ENCODE peak calls at places on chromosomes 11 and 22, in nine cellular contexts. W, U, A, K, H, S, M, Y and N are unnamed samples.
A peak's percentile ranks its signal among the peaks of the same experiment; 100 is the strongest.

GRCh38 chr11:67468056-67468455 is 995 bp downstream of the TMEM134 start:
- DNase-seq in K (peak; percentile 66), A (no peak), H (no peak), Y (no peak), M (no peak), S (no peak), U (peak; percentile 82), W (peak; percentile 96), N (peak; percentile 95)

GRCh38 chr22:21100149-21101032 is 54.6 kb downstream of the LRRC74B start:
- DNase-seq in S (no peak), W (no peak), Y (no peak), A (no peak), M (peak; percentile 8), K (no peak), H (peak; percentile 38), U (no peak), N (no peak)

GRCh38 chr11:13108416-13108815 is 99.3 kb downstream of the RASSF10 start:
- DNase-seq in A (no peak), H (no peak), U (no peak), K (no peak), M (no peak), S (no peak), Y (no peak), W (no peak), N (no peak)

GRCh38 chr11:123590296-123590912 is 64.0 kb downstream of the SCN3B start:
- DNase-seq in H (peak; percentile 53), S (no peak), W (peak; percentile 91), K (no peak), U (peak; percentile 96), A (no peak), M (no peak), Y (no peak), N (peak; percentile 41)

GRCh38 chr11:19730373-19730772 is 17.7 kb downstream of the NAV2 start:
- DNase-seq in S (peak; percentile 41), M (no peak), U (no peak), A (peak; percentile 62), W (no peak), H (no peak), K (no peak), Y (peak; percentile 91), N (no peak)

GRCh38 chr11:1573077-1573846 is 1.2 kb upstream of the DUSP8 start:
- DNase-seq in M (no peak), K (no peak), A (peak; percentile 42), Y (peak; percentile 74), U (peak; percentile 13), W (peak; percentile 61), H (no peak), S (peak; percentile 59), N (peak; percentile 68)

GRCh38 chr11:80849253-80849652 is 1408.4 kb upstream of the TENM4 start:
- DNase-seq in H (no peak), U (no peak), K (no peak), W (no peak), S (no peak), Y (no peak), M (no peak), A (no peak), N (no peak)

GRCh38 chr22:27173530-27173929 is 516.1 kb downstream of the MIAT start:
- DNase-seq in Y (no peak), H (no peak), S (no peak), M (no peak), U (no peak), W (no peak), A (no peak), K (no peak), N (no peak)

GRCh38 chr11:8905528-8906165 is 5.3 kb upstream of the AKIP1 start:
- DNase-seq in H (peak; percentile 83), K (no peak), M (no peak), S (no peak), Y (no peak), W (no peak), A (no peak), U (no peak), N (no peak)

GRCh38 chr11:69138265-69138664 is 17.5 kb upstream of the SMIM38 start:
- DNase-seq in W (peak; percentile 51), K (no peak), M (no peak), H (peak; percentile 73), S (no peak), Y (no peak), U (no peak), A (no peak), N (no peak)

GRCh38 chr11:4181780-4182721 is 87.5 kb downstream of the RRM1 start:
- DNase-seq in K (peak; percentile 62), A (peak; percentile 40), H (peak; percentile 49), W (peak; percentile 82), M (no peak), Y (no peak), U (peak; percentile 74), S (no peak), N (peak; percentile 74)

GRCh38 chr22:46432164-46433068 is 96.9 kb downstream of the TRMU start:
- DNase-seq in U (no peak), K (no peak), A (no peak), S (peak; percentile 69), W (peak; percentile 66), M (no peak), Y (no peak), H (no peak), N (no peak)

GRCh38 chr11:40274017-40274416 is 1185.4 kb downstream of the LRRC4C start:
- DNase-seq in H (peak; percentile 46), W (no peak), K (no peak), Y (no peak), A (no peak), U (peak; percentile 24), M (no peak), S (no peak), N (peak; percentile 19)

DNA sequence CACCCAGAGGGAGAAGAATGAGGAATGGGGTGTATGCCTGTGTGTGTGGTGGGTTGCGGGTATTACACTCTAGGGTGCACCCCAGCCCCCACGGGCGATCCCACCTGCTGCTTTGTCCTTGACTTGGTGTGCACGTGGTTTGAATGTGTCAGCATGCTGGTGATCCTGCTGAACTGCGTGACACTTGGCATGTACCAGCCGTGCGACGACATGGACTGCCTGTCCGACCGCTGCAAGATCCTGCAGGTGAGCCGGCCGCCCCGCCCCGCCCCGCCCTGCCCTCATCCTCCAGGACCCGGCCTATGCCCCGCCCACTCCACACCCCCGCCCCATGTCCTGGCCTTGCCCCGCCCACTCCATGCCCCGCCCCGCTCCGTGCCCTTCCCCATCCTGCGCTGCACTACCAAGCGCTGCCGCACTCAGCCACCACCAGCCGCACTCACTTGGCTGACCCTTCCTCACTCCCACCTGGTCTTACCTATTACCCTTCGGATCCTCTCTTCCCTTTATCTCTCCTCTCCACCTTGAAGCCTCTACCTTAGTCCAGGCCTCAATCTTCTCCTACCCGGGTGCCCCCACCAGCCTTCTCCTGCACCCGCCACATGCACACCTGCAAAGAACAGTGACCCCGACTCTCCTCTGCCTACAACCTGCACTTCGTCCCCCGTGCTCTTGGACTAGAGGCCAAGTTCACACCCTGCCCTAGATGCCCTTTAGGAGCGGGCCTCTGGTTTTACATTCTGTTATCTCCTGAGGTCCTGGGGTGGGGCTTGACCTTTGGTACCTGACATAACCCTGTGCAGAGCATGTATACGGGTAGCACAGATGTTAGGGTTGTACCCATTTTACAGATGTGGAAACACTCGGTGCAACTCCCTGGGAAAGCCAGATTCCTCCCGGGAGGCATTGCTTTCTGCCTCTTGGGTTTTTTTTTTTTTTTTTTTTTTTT is 27.7 kb downstream of the CACNA1I start:
- DNase-seq in H (no peak), Y (no peak), A (no peak), S (peak; percentile 77), M (no peak), U (peak; percentile 57), K (peak; percentile 48), W (peak; percentile 78), N (peak; percentile 77)
- TF ChIP-seq CTCF in H (no peak), Y (no peak), A (no peak), S (no peak), M (no peak), U (no peak), K (no peak), W (no peak), N (peak; percentile 38)

GRCh38 chr22:37815593-37815992 is 7.6 kb upstream of the GALR3 start:
- DNase-seq in S (no peak), W (no peak), K (no peak), Y (no peak), M (no peak), A (no peak), U (no peak), H (no peak), N (no peak)

GRCh38 chr22:37809672-37810333 is 2.1 kb downstream of the GCAT start:
- DNase-seq in S (no peak), A (no peak), H (no peak), M (no peak), U (no peak), Y (no peak), K (no peak), W (no peak), N (peak; percentile 85)

GRCh38 chr22:37812869-37813678 is 5.3 kb downstream of the GCAT start:
- DNase-seq in W (no peak), S (no peak), U (no peak), Y (no peak), H (no peak), M (no peak), A (no peak), K (no peak), N (no peak)

GRCh38 chr22:37808294-37808657 is 542 bp downstream of the GCAT start:
- DNase-seq in S (no peak), M (no peak), W (no peak), Y (no peak), A (no peak), K (no peak), U (peak; percentile 43), H (peak; percentile 62), N (peak; percentile 38)

GRCh38 chr22:37811867-37812266 is 4.1 kb downstream of the GCAT start:
- DNase-seq in M (no peak), H (no peak), Y (no peak), W (no peak), S (no peak), U (no peak), A (no peak), K (no peak), N (no peak)
- H3K4me1 ChIP-seq in M (peaks cover 24% of the 10 kb centered on the region), H (no peaks in the 10 kb centered on the region), Y (peaks cover 17% of the 10 kb centered on the region), W (peaks cover 8% of the 10 kb centered on the region), S (peaks cover 18% of the 10 kb centered on the region), U (peaks cover 18% of the 10 kb centered on the region), A (peaks cover 8% of the 10 kb centered on the region), K (peaks cover 2% of the 10 kb centered on the region), N (peaks cover 42% of the 10 kb centered on the region)

GRCh38 chr22:35618427-35619223 is 1.5 kb upstream of the MB start:
- DNase-seq in Y (no peak), M (no peak), H (no peak), S (no peak), A (no peak), K (no peak), W (no peak), U (no peak), N (no peak)
- TF ChIP-seq CTCF in Y (no peak), M (no peak), H (no peak), S (no peak), A (no peak), K (no peak), W (no peak), U (no peak), N (no peak)

DNA sequence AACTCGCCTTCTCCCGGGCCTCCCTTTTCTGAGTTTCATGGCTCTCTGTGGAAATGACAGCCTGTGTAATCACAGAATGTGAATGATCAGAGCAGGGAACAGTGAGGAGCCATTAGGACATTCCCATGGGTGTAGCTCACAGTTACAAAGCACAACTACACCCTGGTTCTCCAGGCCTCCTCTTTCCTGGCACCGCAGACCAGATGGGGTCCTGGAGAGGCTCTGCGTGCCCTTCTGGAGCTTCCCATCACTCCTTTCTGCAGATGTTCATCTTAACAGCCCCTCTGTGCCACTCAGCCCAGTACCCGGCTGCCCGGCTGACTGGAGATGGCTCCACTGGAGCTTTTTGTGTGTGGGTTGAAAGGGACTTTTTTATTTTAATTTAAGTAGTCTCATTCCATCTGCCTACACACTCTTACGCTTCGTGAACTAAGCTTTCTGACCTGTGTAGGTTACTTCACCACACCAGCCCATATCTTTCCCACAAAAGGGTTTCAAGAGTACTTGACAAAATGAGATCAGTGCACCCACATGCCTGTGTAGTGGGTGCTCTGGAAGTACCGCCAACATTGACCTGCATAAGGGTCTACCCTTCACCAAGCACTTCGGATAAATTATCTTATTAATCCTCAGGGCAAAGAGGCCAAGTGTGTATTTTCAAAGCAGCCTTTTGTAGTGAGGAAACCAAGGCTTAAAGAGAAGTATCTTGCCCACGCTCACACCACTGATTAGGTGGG is 29.8 kb downstream of the SREBF2 start:
- DNase-seq in U (no peak), W (no peak), H (peak; percentile 25), K (no peak), A (no peak), S (no peak), M (no peak), Y (no peak), N (no peak)
- H3K4me1 ChIP-seq in U (peaks cover 53% of the 10 kb centered on the region), W (peaks cover 31% of the 10 kb centered on the region), H (peaks cover 16% of the 10 kb centered on the region), K (peaks cover 9% of the 10 kb centered on the region), A (no peaks in the 10 kb centered on the region), S (peaks cover 38% of the 10 kb centered on the region), M (peaks cover 18% of the 10 kb centered on the region), Y (peaks cover 22% of the 10 kb centered on the region), N (peaks cover 5% of the 10 kb centered on the region)